ENCODE peak calls at places on chromosomes 7 and 10, in eight cellular contexts. K is Panc1, N is mammary epithelial cell, H is right cardiac atrium, D is heart right ventricle, I is aorta, M is ovary, B is fibroblast of lung. L is an unnamed sample.

GRCh38 chr7:154680894-154681659 is 321.8 kb downstream of the PAXIP1 start:
- DNase-seq in H (no peak), B (no peak), M (no peak), N (no peak), D (no peak), K (no peak), I (no peak), L (no peak)

GRCh38 chr7:947391-948210 is 6.9 kb downstream of the ADAP1 start:
- DNase-seq in K (no peak), M (no peak), D (no peak), I (peak), B (no peak), H (peak), N (no peak), L (no peak)

GRCh38 chr7:68535266-68535665 is 1063.0 kb upstream of the AUTS2 start:
- DNase-seq in N (no peak), K (no peak), H (no peak), I (no peak), M (no peak), D (no peak), B (no peak), L (no peak)

GRCh38 chr7:40199076-40199802 is 64.4 kb downstream of the SUGCT start:
- DNase-seq in H (no peak), B (peak), K (no peak), D (no peak), N (peak), I (no peak), M (no peak), L (no peak)

GRCh38 chr7:94052398-94053180 is 48.4 kb upstream of the BET1 start:
- DNase-seq in D (no peak), K (no peak), M (no peak), B (no peak), N (no peak), I (no peak), H (no peak), L (no peak)

GRCh38 chr10:77613476-77614130 is 24.0 kb downstream of the KCNMA1 start:
- DNase-seq in I (no peak), M (no peak), H (no peak), N (no peak), D (no peak), K (no peak), B (no peak), L (no peak)

GRCh38 chr10:34677132-34677531 is 138.0 kb downstream of the PARD3 start:
- DNase-seq in I (no peak), N (no peak), D (no peak), K (no peak), H (no peak), M (no peak), B (no peak), L (no peak)

GRCh38 chr7:127961787-127962463 is 69.3 kb downstream of the LRRC4 start:
- DNase-seq in I (no peak), M (no peak), B (no peak), D (no peak), H (no peak), N (no peak), K (no peak), L (no peak)

GRCh38 chr10:101260764-101261341 is 31.6 kb upstream of the LBX1 start:
- DNase-seq in D (no peak), K (no peak), B (no peak), M (no peak), H (no peak), I (no peak), N (no peak), L (no peak)

GRCh38 chr10:130357226-130357625 is 221.0 kb downstream of the GLRX3 start:
- DNase-seq in N (no peak), D (no peak), B (no peak), I (peak), M (no peak), H (no peak), K (no peak), L (no peak)

GRCh38 chr7:86908948-86909347 is 150.5 kb downstream of the ELAPOR2 start:
- DNase-seq in N (no peak), M (no peak), H (no peak), K (no peak), B (peak), D (no peak), I (no peak), L (no peak)

GRCh38 chr10:99233000-99233679 is 2.5 kb downstream of the HPSE2 start:
- DNase-seq in K (no peak), I (no peak), B (no peak), D (no peak), H (no peak), M (no peak), N (no peak), L (no peak)

GRCh38 chr7:68224041-68224534 is 1227.5 kb downstream of the TYW1 start:
- DNase-seq in N (no peak), I (no peak), D (no peak), M (no peak), B (no peak), H (no peak), K (no peak), L (no peak)

GRCh38 chr10:121265320-121265719 is 332.9 kb downstream of the FGFR2 start:
- DNase-seq in K (no peak), B (no peak), H (no peak), D (no peak), I (no peak), N (no peak), M (no peak), L (no peak)

GRCh38 chr7:132882714-132883428 is 199.0 kb downstream of the CHCHD3 start:
- DNase-seq in H (no peak), N (no peak), D (no peak), K (no peak), B (no peak), M (no peak), I (no peak), L (no peak)

GRCh38 chr7:55019691-55020480 is 1.1 kb downstream of the EGFR start:
- DNase-seq in D (no peak), N (peak), I (peak), H (peak), K (no peak), B (no peak), M (peak), L (no peak)

GRCh38 chr10:67015225-67015624 is 89.4 kb downstream of the LRRTM3 start:
- DNase-seq in D (no peak), H (no peak), I (no peak), B (peak), M (no peak), N (no peak), K (no peak), L (no peak)

GRCh38 chr10:9596368-9596920 is 1421.2 kb upstream of the CELF2 start:
- DNase-seq in H (no peak), D (no peak), B (peak), K (no peak), I (no peak), M (no peak), N (no peak), L (no peak)

GRCh38 chr7:113094517-113095249 is 8.1 kb upstream of the GPR85 start:
- DNase-seq in M (no peak), D (no peak), B (no peak), I (no peak), H (no peak), N (no peak), K (no peak), L (no peak)

GRCh38 chr7:113100091-113100723 is 13.6 kb upstream of the GPR85 start:
- DNase-seq in N (peak), I (no peak), B (peak), H (peak), M (peak), K (no peak), D (peak), L (no peak)

GRCh38 chr7:113093561-113093960 is 6.9 kb upstream of the GPR85 start:
- DNase-seq in N (no peak), B (no peak), K (no peak), H (no peak), I (no peak), M (no peak), D (no peak), L (no peak)

DNA sequence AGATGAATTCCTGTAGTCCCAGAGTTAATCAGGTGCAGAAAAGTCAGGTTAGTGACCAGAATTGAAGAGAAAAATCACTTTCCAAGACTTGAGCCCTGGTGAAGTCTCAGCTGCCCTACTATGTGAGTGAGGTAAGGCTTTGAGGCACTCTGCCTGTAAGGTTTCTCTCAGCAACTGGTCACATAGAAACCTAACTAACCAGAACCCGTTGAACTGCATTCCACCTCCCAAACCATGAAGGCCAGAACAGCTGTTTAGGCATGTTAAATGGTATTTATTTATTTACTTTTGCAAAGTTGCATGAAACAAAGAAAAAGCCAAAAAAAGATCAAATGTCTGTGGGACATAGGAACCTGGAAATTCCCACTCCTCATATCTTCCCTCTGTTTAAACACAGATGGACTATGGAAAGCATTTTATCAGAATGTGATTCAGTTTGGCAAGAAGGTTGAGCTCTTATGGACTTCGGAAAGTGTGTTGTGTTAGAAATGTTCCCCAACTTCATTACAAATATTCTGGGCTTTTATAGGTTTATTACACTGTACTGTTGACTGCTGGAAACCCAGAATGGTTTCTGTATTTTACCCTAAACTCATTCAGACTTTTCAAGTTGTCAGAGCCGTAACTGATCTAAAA is 12.8 kb upstream of the GPR85 start:
- DNase-seq in I (no peak), D (no peak), K (no peak), H (no peak), M (no peak), B (no peak), N (peak), L (no peak)
- H3K4me3 ChIP-seq in I (no peak), D (no peak), K (no peak), H (peak), M (no peak), B (no peak), N (no peak), L (no peak)

GRCh38 chr10:119667562-119668328 is 16.6 kb downstream of the BAG3 start:
- DNase-seq in N (peak), H (peak), D (peak), K (peak), I (peak), M (peak), B (peak), L (peak)

GRCh38 chr10:119666709-119667004 is 15.5 kb downstream of the BAG3 start:
- DNase-seq in I (no peak), N (no peak), K (no peak), M (no peak), D (no peak), H (no peak), B (no peak), L (no peak)

GRCh38 chr10:119665901-119666708 is 14.9 kb downstream of the BAG3 start:
- DNase-seq in D (no peak), I (no peak), M (no peak), B (peak), H (no peak), K (no peak), N (no peak), L (no peak)

GRCh38 chr10:119659951-119660350 is 8.8 kb downstream of the BAG3 start:
- DNase-seq in M (no peak), N (no peak), K (no peak), H (no peak), B (no peak), I (no peak), D (no peak), L (no peak)

GRCh38 chr10:119663866-119664698 is 12.9 kb downstream of the BAG3 start:
- DNase-seq in B (no peak), N (no peak), D (no peak), H (no peak), K (no peak), I (no peak), M (no peak), L (no peak)
- H3K4me3 ChIP-seq in B (peak), N (no peak), D (no peak), H (no peak), K (peak), I (no peak), M (no peak), L (no peak)

GRCh38 chr7:105493928-105494325 is 28.1 kb downstream of the PUS7 start:
- DNase-seq in K (no peak), H (no peak), I (no peak), D (no peak), M (peak), B (peak), N (no peak), L (no peak)

GRCh38 chr7:105493196-105493927 is 28.7 kb downstream of the PUS7 start:
- DNase-seq in B (no peak), K (no peak), M (no peak), D (no peak), I (no peak), N (no peak), H (no peak), L (no peak)

GRCh38 chr7:105497016-105497415 is 25.1 kb downstream of the PUS7 start:
- DNase-seq in H (no peak), M (no peak), D (no peak), I (no peak), N (peak), K (no peak), B (no peak), L (no peak)

GRCh38 chr7:105502173-105502572 is 19.9 kb downstream of the PUS7 start:
- DNase-seq in K (no peak), N (no peak), I (no peak), D (no peak), B (no peak), H (no peak), M (no peak), L (no peak)

DNA sequence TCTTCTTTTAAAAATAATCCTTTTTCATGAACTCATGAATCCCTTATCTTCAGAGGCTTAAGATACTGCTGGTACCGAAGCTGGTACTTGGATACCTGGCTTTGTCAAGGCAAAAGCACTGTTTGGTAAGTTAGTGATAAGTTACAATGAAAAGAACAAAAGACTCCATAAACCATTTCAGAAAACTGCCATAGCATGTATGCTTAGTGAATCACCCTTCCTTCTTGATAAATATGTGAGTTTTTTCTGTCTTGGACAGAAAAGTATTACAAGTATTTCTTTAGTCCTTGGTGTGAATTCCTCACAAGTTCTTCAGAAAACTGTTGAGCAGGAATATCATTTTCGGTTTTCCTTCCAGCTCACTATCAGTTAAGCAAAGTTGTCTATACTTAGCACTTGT is 25.6 kb downstream of the PUS7 start:
- DNase-seq in I (no peak), K (no peak), B (peak), N (peak), M (no peak), H (no peak), D (no peak), L (no peak)
- H3K4me3 ChIP-seq in I (no peak), K (no peak), B (no peak), N (no peak), M (no peak), H (no peak), D (no peak), L (no peak)

GRCh38 chr10:11230706-11231105 is 213.0 kb downstream of the CELF2 start:
- DNase-seq in N (no peak), B (no peak), I (no peak), H (no peak), D (no peak), M (no peak), K (no peak), L (no peak)
- H3K4me3 ChIP-seq in N (no peak), B (no peak), I (no peak), H (no peak), D (no peak), M (no peak), K (no peak), L (no peak)

GRCh38 chr10:63416376-63416775 is 49.4 kb downstream of the JMJD1C start:
- DNase-seq in K (no peak), H (no peak), D (no peak), I (no peak), M (no peak), N (no peak), B (peak), L (no peak)

GRCh38 chr10:63412304-63412703 is 53.5 kb downstream of the JMJD1C start:
- DNase-seq in H (no peak), N (no peak), K (no peak), I (no peak), B (no peak), D (no peak), M (no peak), L (no peak)

GRCh38 chr10:63413429-63413828 is 52.3 kb downstream of the JMJD1C start:
- DNase-seq in D (no peak), M (no peak), B (no peak), H (no peak), I (no peak), K (no peak), N (no peak), L (no peak)

GRCh38 chr10:63414481-63415260 is 51.1 kb downstream of the JMJD1C start:
- DNase-seq in N (no peak), D (no peak), I (no peak), M (no peak), K (no peak), B (peak), H (no peak), L (no peak)

GRCh38 chr10:63415635-63416244 is 50.0 kb downstream of the JMJD1C start:
- DNase-seq in N (no peak), I (no peak), M (no peak), B (no peak), H (no peak), D (no peak), K (no peak), L (no peak)
- H3K4me3 ChIP-seq in N (no peak), I (no peak), M (no peak), B (peak), H (no peak), D (no peak), K (no peak), L (no peak)

GRCh38 chr7:105209870-105210269 is 178.9 kb downstream of the SRPK2 start:
- DNase-seq in K (no peak), I (no peak), M (no peak), D (no peak), N (no peak), B (peak), H (no peak), L (no peak)
- H3K4me3 ChIP-seq in K (no peak), I (no peak), M (no peak), D (no peak), N (no peak), B (no peak), H (no peak), L (no peak)

GRCh38 chr10:129123428-129123827 is 343.6 kb upstream of the MGMT start:
- DNase-seq in H (no peak), N (no peak), M (no peak), B (no peak), K (no peak), I (no peak), D (no peak), L (no peak)

GRCh38 chr10:129120441-129120840 is 346.6 kb upstream of the MGMT start:
- DNase-seq in M (no peak), K (no peak), N (no peak), I (no peak), D (no peak), B (no peak), H (no peak), L (no peak)

GRCh38 chr10:129126955-129127354 is 340.1 kb upstream of the MGMT start:
- DNase-seq in H (no peak), K (no peak), B (no peak), D (no peak), M (no peak), I (no peak), N (no peak), L (no peak)

GRCh38 chr10:129122846-129123245 is 344.2 kb upstream of the MGMT start:
- DNase-seq in K (no peak), I (no peak), N (no peak), H (no peak), B (no peak), D (no peak), M (no peak), L (no peak)
- H3K4me3 ChIP-seq in K (no peak), I (no peak), N (no peak), H (no peak), B (no peak), D (no peak), M (no peak), L (no peak)

GRCh38 chr10:5035356-5035755 is 31.7 kb upstream of the AKR1C2 start:
- DNase-seq in H (no peak), D (no peak), N (no peak), B (no peak), M (no peak), K (no peak), I (no peak), L (no peak)
- H3K4me3 ChIP-seq in H (no peak), D (no peak), N (no peak), B (no peak), M (no peak), K (no peak), I (no peak), L (no peak)